ENCODE peak calls at places on chromosomes 11 and 22, in five cellular contexts. R is H1, E is HCT116, X is K562, H is GM12878. D is an unnamed sample.
A peak's percentile ranks its signal among the peaks of the same experiment; 100 is the strongest.

GRCh38 chr22:37849089-37849751 is at the start of gene EIF3L:
- DNase-seq in E (peak; percentile 79), X (peak; percentile 90), R (peak; percentile 68), H (peak; percentile 51), D (peak; percentile 85)

GRCh38 chr11:126988655-126989054 is 11.9 kb downstream of the KIRREL3 start:
- DNase-seq in X (no peak), E (no peak), R (no peak), H (no peak), D (no peak)

GRCh38 chr11:12692238-12693074 is 18.2 kb downstream of the TEAD1 start:
- DNase-seq in R (no peak), H (no peak), E (peak; percentile 60), X (peak; percentile 56), D (peak; percentile 94)

GRCh38 chr11:114166897-114167323 is 107.4 kb downstream of the ZBTB16 start:
- DNase-seq in R (no peak), H (no peak), E (no peak), X (no peak), D (no peak)

GRCh38 chr11:68843052-68843561 is 1.4 kb upstream of the CPT1A start:
- DNase-seq in R (no peak), X (no peak), H (no peak), E (no peak), D (no peak)

GRCh38 chr11:63802637-63803414 is 10.4 kb upstream of the SPINDOC start:
- DNase-seq in H (no peak), X (peak; percentile 74), R (no peak), E (peak; percentile 72), D (no peak)

GRCh38 chr11:13761250-13761649 is 92.8 kb downstream of the FAR1 start:
- DNase-seq in X (no peak), H (no peak), E (no peak), R (no peak), D (no peak)

GRCh38 chr11:8766043-8766992 is 83.7 kb downstream of the RPL27A start:
- DNase-seq in H (no peak), X (no peak), E (no peak), R (no peak), D (no peak)

GRCh38 chr11:111465400-111465799 is 46.8 kb downstream of the BTG4 start:
- DNase-seq in R (no peak), E (no peak), H (no peak), X (no peak), D (no peak)

GRCh38 chr11:40186401-40187091 is 1272.9 kb downstream of the LRRC4C start:
- DNase-seq in X (no peak), H (no peak), R (no peak), E (no peak), D (peak; percentile 14)

GRCh38 chr22:30240541-30241417 is 5.8 kb downstream of the LIF start:
- DNase-seq in E (no peak), R (no peak), H (no peak), X (no peak), D (no peak)

GRCh38 chr22:45629469-45630089 is 42.1 kb upstream of the ATXN10 start:
- DNase-seq in H (no peak), R (no peak), E (no peak), X (no peak), D (peak; percentile 78)

DNA sequence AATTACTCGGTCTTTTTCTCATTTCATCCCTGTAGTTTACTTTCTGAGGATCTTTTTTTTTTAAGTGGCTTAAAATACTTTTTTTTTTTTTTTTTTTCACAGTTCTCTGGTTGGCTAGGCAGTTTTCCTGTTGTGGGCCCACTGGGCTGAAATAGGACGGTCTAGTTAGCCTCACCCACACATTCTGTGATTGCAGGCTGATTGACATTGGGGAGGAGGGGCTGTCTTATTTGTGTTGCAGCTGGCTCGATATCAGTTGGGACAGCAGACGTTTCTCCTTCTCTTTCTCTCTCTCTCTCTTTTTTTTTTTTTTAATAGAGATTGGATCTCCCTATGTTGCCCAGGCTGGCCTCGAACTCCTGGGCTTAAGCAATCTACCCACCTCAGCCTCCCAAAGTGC is 6.9 kb downstream of the BCR start:
- DNase-seq in H (no peak), X (peak; percentile 96), E (no peak), R (no peak), D (no peak)
- TF ChIP-seq SRF in H (no peak), X (no peak), E (no peak), R (no peak), D (no peak)

GRCh38 chr22:40345801-40346177 is 511 bp upstream of the ADSL start:
- DNase-seq in H (no peak), R (no peak), X (peak; percentile 44), E (no peak), D (peak; percentile 10)
- TF ChIP-seq SRF in H (no peak), R (no peak), X (no peak), E (no peak), D (no peak)

GRCh38 chr11:57402188-57403066 is 12.0 kb upstream of the PRG2 start:
- DNase-seq in X (peak; percentile 65), E (peak; percentile 48), R (no peak), H (no peak), D (no peak)
- TF ChIP-seq SRF in X (no peak), E (no peak), R (no peak), H (no peak), D (no peak)

GRCh38 chr11:1460994-1461805 is 25.4 kb downstream of the MOB2 start:
- DNase-seq in H (no peak), E (no peak), X (no peak), R (no peak), D (no peak)

GRCh38 chr11:1462576-1462975 is 24.0 kb downstream of the MOB2 start:
- DNase-seq in X (no peak), E (no peak), H (no peak), R (no peak), D (no peak)

GRCh38 chr11:1460396-1460795 is 26.2 kb downstream of the MOB2 start:
- DNase-seq in E (no peak), X (no peak), R (no peak), H (no peak), D (no peak)

GRCh38 chr11:1461806-1462455 is 24.6 kb downstream of the MOB2 start:
- DNase-seq in E (no peak), H (no peak), R (no peak), X (no peak), D (no peak)

GRCh38 chr11:1463056-1463455 is 23.5 kb downstream of the MOB2 start:
- DNase-seq in R (no peak), H (no peak), E (no peak), X (no peak), D (no peak)
- TF ChIP-seq SRF in R (no peak), H (no peak), E (no peak), X (no peak), D (no peak)

DNA sequence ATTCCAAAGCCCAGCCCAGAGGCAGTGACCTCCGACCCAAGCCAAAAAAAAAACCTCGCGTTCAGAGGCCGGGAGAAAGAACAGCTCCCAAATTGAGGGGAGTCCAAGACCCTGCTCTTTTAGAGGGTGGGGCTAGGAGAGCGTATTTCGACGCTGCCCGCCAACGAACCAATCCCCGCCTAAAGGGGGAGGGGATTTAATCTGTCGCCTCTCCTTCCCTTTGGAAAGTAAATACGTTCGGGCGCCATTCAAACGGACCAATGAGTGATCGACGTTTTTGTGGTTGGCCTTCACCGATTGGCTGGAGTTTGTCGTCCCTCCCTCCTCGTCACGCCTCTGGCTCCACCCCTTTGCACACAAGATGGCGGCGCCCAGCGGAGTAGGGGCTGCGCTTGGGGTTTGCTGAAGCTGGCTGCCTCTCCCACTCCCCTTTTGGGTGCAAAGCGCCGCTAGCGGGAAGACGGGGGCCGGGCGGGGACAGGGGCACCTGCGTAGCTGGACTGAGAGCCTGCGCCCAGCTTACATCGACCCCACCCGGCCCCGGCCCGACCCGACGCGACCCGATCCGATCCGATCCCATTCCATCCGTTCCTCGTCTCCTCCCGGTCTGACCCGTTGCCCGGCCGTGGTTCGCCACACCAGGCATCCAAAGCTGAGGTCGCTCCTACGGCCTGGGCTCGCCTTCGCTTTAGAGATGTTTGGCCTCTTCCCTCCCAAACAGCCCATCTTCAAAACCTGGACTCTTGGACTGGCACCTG is at the start of gene RNF26:
- DNase-seq in R (peak; percentile 98), X (peak; percentile 100), H (peak; percentile 95), E (peak; percentile 97), D (peak; percentile 97)
- TF ChIP-seq SRF in R (no peak), X (peak; percentile 28), H (no peak), E (no peak), D (no peak)

GRCh38 chr11:46537121-46537520 is 56.7 kb downstream of the AMBRA1 start:
- DNase-seq in E (no peak), H (no peak), R (no peak), X (no peak), D (no peak)
- TF ChIP-seq SRF in E (no peak), H (no peak), R (no peak), X (no peak), D (no peak)

DNA sequence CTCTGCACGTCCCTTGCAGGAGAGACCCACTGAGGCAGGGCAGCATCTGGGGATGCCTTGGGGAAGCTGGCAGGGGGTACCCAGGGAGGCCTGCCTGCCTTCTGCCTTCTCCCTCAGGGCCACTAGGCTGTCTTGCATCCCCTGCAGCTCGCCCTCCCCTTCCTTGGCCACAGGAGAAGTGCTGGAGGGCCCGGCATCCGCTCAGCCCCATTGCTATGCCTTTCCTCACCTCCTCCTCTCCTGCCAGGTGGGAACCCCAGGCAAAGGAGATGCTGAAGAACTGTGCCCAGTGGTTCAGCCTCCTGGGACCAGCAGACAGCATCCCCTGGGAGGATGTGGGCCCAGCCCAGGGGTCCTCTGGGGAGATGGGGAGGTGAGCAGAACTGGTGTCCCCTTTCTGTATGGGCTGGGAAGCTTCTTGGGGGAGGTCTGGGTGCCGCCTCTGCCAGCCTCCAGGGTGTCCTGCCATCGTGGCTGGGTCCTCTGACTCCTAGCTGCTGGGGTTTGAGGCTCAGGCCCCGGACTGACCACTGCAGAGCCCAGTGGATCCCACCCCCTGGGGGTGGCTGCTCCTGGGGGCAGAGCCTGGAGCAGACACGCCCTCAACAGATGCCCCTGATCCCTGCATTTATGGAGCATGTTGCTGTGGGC is 20.6 kb downstream of the MRGPRG start:
- DNase-seq in E (no peak), H (no peak), R (no peak), X (no peak), D (no peak)
- TF ChIP-seq SRF in E (no peak), H (no peak), R (no peak), X (no peak), D (no peak)

GRCh38 chr11:32069361-32070058 is 21.4 kb upstream of the RCN1 start:
- DNase-seq in H (no peak), E (no peak), X (no peak), R (no peak), D (no peak)
- TF ChIP-seq SRF in H (no peak), E (no peak), X (no peak), R (no peak), D (no peak)

DNA sequence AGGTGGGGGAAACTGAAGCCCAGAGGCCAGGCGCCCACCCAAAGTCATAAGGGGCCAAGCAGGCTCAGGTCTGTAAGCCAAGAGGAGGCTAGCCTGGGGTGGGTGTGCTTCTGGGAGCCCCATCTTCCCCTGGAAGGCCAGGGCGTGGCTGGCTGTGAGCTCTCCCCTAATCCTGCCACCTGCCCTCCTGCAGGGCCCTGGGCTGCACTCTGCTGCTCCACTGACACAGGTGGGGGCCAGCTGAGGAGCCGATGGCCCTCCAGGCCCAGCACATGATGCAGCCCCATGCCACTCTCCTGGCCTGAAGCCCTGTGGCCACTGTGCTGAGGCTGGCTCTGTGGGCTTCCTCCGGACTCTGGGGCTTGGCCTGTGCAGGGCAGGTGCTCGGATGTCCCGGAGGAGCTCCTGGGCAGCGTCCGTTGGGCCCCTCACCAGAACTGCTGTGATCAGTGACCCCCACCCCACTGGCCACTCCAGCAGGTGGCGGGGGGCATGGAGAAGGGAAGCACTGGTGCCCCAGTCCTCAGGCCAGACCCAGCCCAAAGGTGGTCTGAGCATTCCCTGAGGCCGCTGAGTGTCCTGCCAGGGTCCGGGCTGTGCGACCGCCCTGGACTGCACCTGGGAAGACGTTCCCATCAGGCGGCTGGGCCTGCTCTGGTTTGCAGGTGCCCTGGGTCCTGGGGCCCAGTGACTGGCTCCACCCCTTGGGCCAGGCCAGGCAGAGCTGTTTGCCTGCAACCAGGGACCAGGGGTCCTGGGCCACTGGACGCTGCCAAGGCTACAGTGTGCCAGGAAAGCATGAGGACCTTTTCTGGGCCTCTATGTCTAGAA is 8.5 kb downstream of the PIM3 start:
- DNase-seq in R (no peak), X (no peak), E (no peak), H (no peak), D (no peak)
- TF ChIP-seq SRF in R (no peak), X (no peak), E (no peak), H (no peak), D (no peak)

D was measured in HepG2.